ENCODE peak calls at places on chromosomes 6 and 20, in six cellular contexts. M is neuronal stem cell, D is colonic mucosa, Y is Peyer's patch, O is left ventricle myocardium inferior, J is fibroblast of lung. W is an unnamed sample.
A peak's percentile ranks its signal among the peaks of the same experiment; 100 is the strongest.

GRCh38 chr20:63690898-63691710 is 5.3 kb upstream of the TNFRSF6B start:
- DNase-seq in M (no peak), D (peak; percentile 59), Y (no peak), O (no peak), J (no peak), W (peak; percentile 75)

GRCh38 chr6:119133400-119133799 is 54.9 kb upstream of the FAM184A start:
- DNase-seq in M (no peak), D (no peak), Y (no peak), O (no peak), J (no peak), W (no peak)

GRCh38 chr6:162085561-162085960 is 642.0 kb downstream of the PRKN start:
- DNase-seq in M (no peak), D (no peak), Y (no peak), O (no peak), J (no peak), W (no peak)

GRCh38 chr6:96394727-96395126 is 126.9 kb upstream of the UFL1 start:
- DNase-seq in M (no peak), D (no peak), Y (no peak), O (no peak), J (peak; percentile 2), W (no peak)

GRCh38 chr6:157953580-157954091 is 28.0 kb upstream of the SYNJ2 start:
- DNase-seq in M (no peak), D (no peak), Y (no peak), O (no peak), J (no peak), W (no peak)

GRCh38 chr20:60512436-60512835 is 554.2 kb downstream of the CDH26 start:
- DNase-seq in M (peak; percentile 31), D (no peak), Y (no peak), O (no peak), J (peak; percentile 70), W (no peak)

GRCh38 chr6:157585274-157586087 is 204.5 kb downstream of the ZDHHC14 start:
- DNase-seq in M (no peak), D (peak; percentile 14), Y (no peak), O (no peak), J (no peak), W (no peak)

GRCh38 chr6:42512498-42513042 is 51.3 kb upstream of the UBR2 start:
- DNase-seq in M (no peak), D (no peak), Y (no peak), O (no peak), J (no peak), W (no peak)

GRCh38 chr6:97925504-97925903 is 642.5 kb upstream of the MMS22L start:
- DNase-seq in M (no peak), D (no peak), Y (no peak), O (no peak), J (no peak), W (no peak)

GRCh38 chr6:72522735-72523141 is 99.1 kb upstream of the KCNQ5 start:
- DNase-seq in M (no peak), D (no peak), Y (no peak), O (no peak), J (no peak), W (no peak)

GRCh38 chr6:134240664-134241431 is 77.1 kb downstream of the SGK1 start:
- DNase-seq in M (no peak), D (peak; percentile 34), Y (no peak), O (peak; percentile 61), J (no peak), W (peak; percentile 93)

GRCh38 chr20:39107741-39108140 is 145.6 kb downstream of the DHX35 start:
- DNase-seq in M (no peak), D (no peak), Y (no peak), O (no peak), J (no peak), W (no peak)

GRCh38 chr6:28817808-28818145 is 106.0 kb downstream of the TRIM27 start:
- DNase-seq in M (no peak), D (no peak), Y (no peak), O (no peak), J (no peak), W (no peak)

GRCh38 chr6:72967329-72967728 is 258.0 kb downstream of the KHDC1L start:
- DNase-seq in M (no peak), D (no peak), Y (no peak), O (no peak), J (no peak), W (no peak)

GRCh38 chr6:1821188-1822183 is 211.8 kb downstream of the FOXC1 start:
- DNase-seq in M (no peak), D (no peak), Y (no peak), O (no peak), J (peak; percentile 56), W (no peak)

GRCh38 chr6:34181903-34182302 is 36.0 kb upstream of the GRM4 start:
- DNase-seq in M (no peak), D (no peak), Y (no peak), O (no peak), J (no peak), W (no peak)

DNA sequence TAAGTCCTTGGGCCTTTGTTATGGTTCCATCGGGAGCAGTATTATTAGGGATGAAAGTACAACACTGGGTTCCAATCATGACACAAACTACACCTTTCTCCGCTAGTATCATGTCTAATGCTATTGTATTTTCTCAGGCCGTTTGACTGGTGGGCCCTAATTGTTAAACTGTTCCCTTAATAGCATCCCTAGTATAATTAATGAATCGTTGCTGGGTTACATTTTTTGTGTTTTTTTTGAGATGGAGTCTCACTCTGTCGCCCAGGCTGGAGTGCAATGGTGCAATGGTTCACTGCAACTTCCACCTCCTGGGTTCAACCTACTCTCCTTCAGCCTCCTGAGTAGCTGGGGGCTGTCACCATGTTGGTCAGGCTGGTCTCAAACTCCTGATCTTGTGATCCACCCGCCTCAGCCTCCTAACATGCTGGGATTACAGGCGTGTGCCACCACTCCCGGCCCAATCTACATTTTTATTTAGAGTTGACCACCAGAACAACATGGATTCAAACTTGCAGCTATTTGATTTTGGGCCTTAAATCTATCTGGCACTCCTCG is 4.1 kb upstream of the ZNFX1 start:
- DNase-seq in M (no peak), D (no peak), Y (no peak), O (no peak), J (no peak), W (no peak)
- H3K4me3 ChIP-seq in M (no peak overlapping the region), D (no peak overlapping the region), Y (no peak overlapping the region), O (no peak overlapping the region), J (peak overlapping the region; percentile 96), W (peak overlapping the region; percentile 83)

GRCh38 chr20:40991181-40991889 is 37.3 kb upstream of the TOP1 start:
- DNase-seq in M (no peak), D (no peak), Y (no peak), O (no peak), J (no peak), W (peak; percentile 86)
- H3K27ac ChIP-seq in M (no peak overlapping the region), D (no peak overlapping the region), Y (peak overlapping the region; percentile 30), O (no peak overlapping the region), J (no peak overlapping the region), W (peak overlapping the region; percentile 78)

DNA sequence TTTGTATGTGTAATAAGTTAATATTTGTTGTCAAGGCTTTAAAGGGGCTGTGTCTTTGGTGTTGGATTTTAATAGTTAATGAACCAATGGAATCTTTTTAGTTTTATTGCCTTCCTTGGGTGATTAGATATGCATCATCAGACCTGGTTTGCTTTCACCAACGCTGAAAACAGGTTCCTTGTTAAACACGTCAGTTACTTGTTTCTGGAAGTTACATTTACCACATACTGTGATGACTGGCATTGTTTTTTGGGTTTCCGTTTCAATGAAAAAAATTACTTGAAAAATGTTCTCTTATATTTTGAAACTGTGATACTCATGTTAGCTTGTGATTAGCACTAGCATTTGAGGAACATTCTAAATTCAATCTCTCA is 58.6 kb upstream of the RNF144B start:
- DNase-seq in M (no peak), D (no peak), Y (no peak), O (no peak), J (no peak), W (no peak)
- H3K4me1 ChIP-seq in M (no peaks in the 10 kb centered on the region), D (no peaks in the 10 kb centered on the region), Y (no peaks in the 10 kb centered on the region), O (peaks cover 8% of the 10 kb centered on the region), J (no peaks in the 10 kb centered on the region), W (peaks cover 36% of the 10 kb centered on the region)

DNA sequence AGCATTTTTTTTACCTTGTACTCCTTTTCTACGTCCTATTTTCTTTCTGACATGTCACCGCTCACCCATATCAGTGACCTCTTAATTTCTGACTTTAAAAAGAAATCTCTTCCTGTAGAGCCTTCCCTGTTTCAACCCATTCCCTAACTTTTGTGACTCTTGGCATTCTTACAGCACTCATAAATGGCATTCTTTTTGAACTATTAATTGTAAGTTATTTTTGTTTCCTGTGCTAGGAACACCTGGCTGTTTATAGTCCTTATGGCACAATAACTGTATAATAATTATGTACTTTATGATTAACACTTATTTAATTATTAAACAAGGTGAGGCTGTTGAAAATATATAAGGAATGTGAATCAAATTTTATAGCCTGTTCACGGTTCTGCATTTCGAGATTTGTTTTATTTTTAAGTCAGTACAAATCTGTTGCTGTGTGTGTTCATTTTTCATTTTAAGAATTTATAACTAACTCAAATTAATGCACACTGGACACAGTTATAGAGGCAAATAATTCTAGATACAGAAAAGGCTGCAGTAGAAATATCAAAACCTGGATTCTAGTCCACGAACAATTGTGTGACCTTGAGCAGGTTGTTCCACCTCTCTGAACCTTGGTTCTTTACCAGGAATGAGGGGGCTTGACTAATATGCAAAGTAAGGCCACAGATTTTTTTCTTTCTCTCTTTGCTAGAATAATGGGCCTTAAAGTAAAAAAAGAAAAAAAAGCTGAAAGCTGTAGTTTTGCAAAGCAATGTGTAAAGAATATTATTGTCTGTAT is 1.5 kb downstream of the KIZ start:
- DNase-seq in M (no peak), D (no peak), Y (no peak), O (no peak), J (no peak), W (no peak)
- H3K4me3 ChIP-seq in M (peak overlapping the region; percentile 57), D (no peak overlapping the region), Y (peak overlapping the region; percentile 91), O (peak overlapping the region; percentile 98), J (peak overlapping the region; percentile 91), W (no peak overlapping the region)

GRCh38 chr6:26194329-26194701 is 107.1 kb downstream of the HFE start:
- DNase-seq in M (no peak), D (no peak), Y (no peak), O (no peak), J (no peak), W (no peak)
- H3K27ac ChIP-seq in M (no peak overlapping the region), D (peak overlapping the region; percentile 99), Y (peak overlapping the region; percentile 97), O (peak overlapping the region; percentile 94), J (no peak overlapping the region), W (peak overlapping the region; percentile 99)

DNA sequence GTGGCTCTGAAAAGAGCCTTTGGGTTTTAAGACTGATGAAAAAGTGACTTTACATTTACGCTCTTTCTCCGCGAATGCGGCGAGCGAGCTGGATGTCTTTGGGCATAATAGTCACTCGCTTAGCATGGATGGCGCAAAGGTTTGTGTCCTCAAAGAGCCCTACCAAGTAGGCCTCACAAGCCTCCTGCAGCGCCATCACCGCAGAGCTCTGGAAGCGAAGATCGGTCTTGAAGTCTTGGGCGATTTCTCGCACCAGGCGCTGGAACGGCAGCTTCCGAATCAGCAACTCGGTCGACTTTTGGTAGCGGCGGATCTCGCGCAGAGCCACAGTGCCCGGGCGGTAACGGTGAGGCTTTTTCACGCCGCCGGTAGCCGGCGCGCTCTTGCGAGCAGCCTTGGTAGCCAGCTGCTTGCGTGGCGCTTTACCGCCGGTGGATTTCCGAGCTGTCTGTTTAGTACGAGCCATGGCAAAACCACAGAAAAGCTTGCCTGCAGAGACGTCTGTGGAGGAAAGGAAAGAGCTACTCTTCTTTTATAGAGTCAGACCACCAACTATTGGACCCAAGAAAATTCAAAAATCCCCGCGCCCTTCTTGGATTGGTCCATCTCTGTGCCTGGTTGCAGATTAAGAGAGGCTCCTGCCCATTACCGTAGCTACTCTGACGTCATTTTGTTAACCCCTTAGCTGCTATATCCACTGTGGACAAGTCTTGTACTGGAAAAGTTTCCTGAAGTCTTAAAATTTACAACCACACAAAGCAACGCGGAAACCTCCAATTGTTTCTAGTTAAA is 55.4 kb upstream of the HFE start:
- DNase-seq in M (peak; percentile 95), D (peak; percentile 97), Y (peak; percentile 80), O (peak; percentile 51), J (peak; percentile 98), W (peak; percentile 92)
- H3K4me1 ChIP-seq in M (peaks cover 23% of the 10 kb centered on the region), D (peaks cover 6% of the 10 kb centered on the region), Y (no peaks in the 10 kb centered on the region), O (peaks cover 31% of the 10 kb centered on the region), J (peaks cover 2% of the 10 kb centered on the region), W (peaks cover 45% of the 10 kb centered on the region)

GRCh38 chr6:169725270-169726048 is 1.2 kb upstream of the PHF10 start:
- DNase-seq in M (peak; percentile 78), D (peak; percentile 60), Y (peak; percentile 58), O (peak; percentile 29), J (peak; percentile 74), W (peak; percentile 82)
- H3K4me3 ChIP-seq in M (peak overlapping the region; percentile 94), D (peak overlapping the region; percentile 72), Y (peak overlapping the region; percentile 84), O (peak overlapping the region; percentile 78), J (peak overlapping the region; percentile 51), W (peak overlapping the region; percentile 74)

W was measured in spleen.